ENCODE peak calls at places on chromosomes 11 and 22, in six cellular contexts. A, G, M, N, L and B are unnamed samples.

GRCh38 chr11:65102142-65103095 is 6.4 kb downstream of the VPS51 start:
- DNase-seq in A (no peak), G (peak), M (no peak), N (no peak), L (no peak), B (no peak)

GRCh38 chr11:32580967-32581366 is 2.7 kb upstream of the EIF3M start:
- DNase-seq in A (no peak), G (peak), M (no peak), N (peak), L (no peak), B (no peak)

GRCh38 chr22:50503475-50504145 is 3.9 kb downstream of the LMF2 start:
- DNase-seq in A (no peak), G (no peak), M (no peak), N (no peak), L (no peak), B (no peak)

GRCh38 chr11:123478352-123478986 is 48.4 kb downstream of the GRAMD1B start:
- DNase-seq in A (peak), G (peak), M (peak), N (peak), L (no peak), B (peak)

GRCh38 chr11:107606122-107606521 is 15.2 kb downstream of the ELMOD1 start:
- DNase-seq in A (no peak), G (no peak), M (no peak), N (no peak), L (no peak), B (no peak)

GRCh38 chr11:201936-202335 is 5.3 kb downstream of the BET1L start:
- DNase-seq in A (no peak), G (no peak), M (no peak), N (no peak), L (no peak), B (no peak)

GRCh38 chr11:13970986-13971385 is 8.5 kb downstream of the SPON1 start:
- DNase-seq in A (peak), G (peak), M (no peak), N (peak), L (no peak), B (peak)

GRCh38 chr22:40853330-40853729 is 3.1 kb downstream of the ST13 start:
- DNase-seq in A (no peak), G (peak), M (no peak), N (no peak), L (no peak), B (peak)

GRCh38 chr11:125371451-125371935 is 124.6 kb downstream of the FEZ1 start:
- DNase-seq in A (no peak), G (no peak), M (no peak), N (no peak), L (no peak), B (no peak)

GRCh38 chr11:59776210-59777066 is 21.3 kb downstream of the STX3 start:
- DNase-seq in A (peak), G (peak), M (no peak), N (peak), L (no peak), B (peak)

GRCh38 chr22:17348464-17349103 is 20.7 kb upstream of the CECR2 start:
- DNase-seq in A (no peak), G (no peak), M (no peak), N (no peak), L (no peak), B (no peak)

GRCh38 chr11:66268953-66269906 is 791 bp downstream of the RAB1B start:
- DNase-seq in A (peak), G (peak), M (peak), N (peak), L (no peak), B (peak)

GRCh38 chr11:299951-300735 is 817 bp upstream of the IFITM5 start:
- DNase-seq in A (no peak), G (peak), M (no peak), N (no peak), L (no peak), B (peak)

GRCh38 chr22:27613099-27614089 is 188.2 kb downstream of the MN1 start:
- DNase-seq in A (no peak), G (no peak), M (no peak), N (no peak), L (no peak), B (no peak)

GRCh38 chr11:15268598-15268997 is 153.9 kb downstream of the INSC start:
- DNase-seq in A (no peak), G (no peak), M (no peak), N (no peak), L (no peak), B (no peak)

GRCh38 chr22:35205956-35206355 is 51.3 kb upstream of the HMGXB4 start:
- DNase-seq in A (peak), G (peak), M (no peak), N (no peak), L (no peak), B (peak)

GRCh38 chr11:118939948-118940598 is 14.3 kb upstream of the BCL9L start:
- DNase-seq in A (no peak), G (peak), M (no peak), N (no peak), L (no peak), B (no peak)

GRCh38 chr11:104630352-104630751 is 267.9 kb downstream of the CASP12 start:
- DNase-seq in A (no peak), G (no peak), M (no peak), N (no peak), L (no peak), B (no peak)

GRCh38 chr22:28822930-28823481 is 22.6 kb upstream of the XBP1 start:
- DNase-seq in A (no peak), G (no peak), M (no peak), N (no peak), L (no peak), B (no peak)

GRCh38 chr22:23305321-23305910 is 125.1 kb downstream of the BCR start:
- DNase-seq in A (peak), G (peak), M (no peak), N (no peak), L (no peak), B (peak)

GRCh38 chr11:116221351-116221750 is 551.4 kb downstream of the BUD13 start:
- DNase-seq in A (no peak), G (no peak), M (no peak), N (no peak), L (no peak), B (no peak)

GRCh38 chr11:8252946-8253345 is 10.7 kb downstream of the LMO1 start:
- DNase-seq in A (no peak), G (no peak), M (no peak), N (no peak), L (no peak), B (no peak)

GRCh38 chr11:24963879-24964278 is 467.0 kb downstream of the LUZP2 start:
- DNase-seq in A (peak), G (peak), M (no peak), N (no peak), L (no peak), B (no peak)

GRCh38 chr11:124875401-124875800 is 10.2 kb downstream of the ROBO3 start:
- DNase-seq in A (no peak), G (no peak), M (no peak), N (no peak), L (no peak), B (no peak)

GRCh38 chr11:28303477-28304191 is 195.4 kb downstream of the METTL15 start:
- DNase-seq in A (no peak), G (peak), M (no peak), N (peak), L (no peak), B (peak)

GRCh38 chr22:30425616-30426394 is at the start of gene MTFP1:
- DNase-seq in A (peak), G (peak), M (no peak), N (peak), L (peak), B (peak)

GRCh38 chr11:7964261-7964660 is 986 bp downstream of the NLRP10 start:
- DNase-seq in A (no peak), G (no peak), M (no peak), N (no peak), L (no peak), B (no peak)

GRCh38 chr11:9748361-9748970 is 84.6 kb downstream of the SWAP70 start:
- DNase-seq in A (peak), G (peak), M (peak), N (peak), L (no peak), B (peak)

GRCh38 chr11:117482881-117483280 is 155.2 kb downstream of the CEP164 start:
- DNase-seq in A (no peak), G (no peak), M (no peak), N (no peak), L (no peak), B (no peak)

GRCh38 chr11:103892603-103893002 is 143.8 kb upstream of the DDI1 start:
- DNase-seq in A (peak), G (peak), M (no peak), N (peak), L (no peak), B (peak)

GRCh38 chr11:96246718-96247540 is 96.1 kb downstream of the MAML2 start:
- DNase-seq in A (peak), G (no peak), M (no peak), N (peak), L (no peak), B (peak)

GRCh38 chr11:102172127-102172848 is 62.0 kb downstream of the YAP1 start:
- DNase-seq in A (peak), G (peak), M (no peak), N (no peak), L (no peak), B (peak)

GRCh38 chr22:38310518-38311330 is 6.5 kb downstream of the CSNK1E start:
- DNase-seq in A (no peak), G (no peak), M (no peak), N (no peak), L (no peak), B (no peak)

GRCh38 chr11:16603890-16604783 is 134.3 kb upstream of the C11orf58 start:
- DNase-seq in A (peak), G (peak), M (no peak), N (no peak), L (peak), B (peak)

GRCh38 chr11:16605440-16605970 is 132.9 kb upstream of the C11orf58 start:
- DNase-seq in A (peak), G (peak), M (no peak), N (no peak), L (peak), B (peak)

GRCh38 chr11:16605971-16606783 is 132.3 kb upstream of the C11orf58 start:
- DNase-seq in A (peak), G (peak), M (peak), N (peak), L (peak), B (peak)

GRCh38 chr11:16604784-16605439 is 133.5 kb upstream of the C11orf58 start:
- DNase-seq in A (peak), G (peak), M (no peak), N (no peak), L (no peak), B (peak)

DNA sequence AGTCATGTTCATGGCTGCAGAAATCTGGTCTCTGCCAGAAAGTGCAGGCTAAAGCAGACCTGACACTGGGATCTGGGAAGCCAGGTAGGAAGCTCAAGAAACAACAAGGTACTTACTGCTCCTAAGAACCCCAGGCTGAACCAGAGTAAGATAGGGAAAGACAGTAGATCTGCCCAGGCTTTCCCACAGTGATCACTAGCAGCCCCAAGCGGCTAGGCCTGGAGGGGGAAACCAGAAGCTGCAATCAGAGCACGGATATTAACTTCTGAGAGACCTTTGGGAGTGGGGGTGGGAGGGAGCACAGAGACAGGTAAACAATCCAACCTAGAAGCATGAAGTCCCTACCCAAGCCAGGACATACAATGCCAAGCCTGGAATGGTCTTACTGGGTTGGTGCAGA is 135.2 kb upstream of the C11orf58 start:
- DNase-seq in A (no peak), G (no peak), M (no peak), N (no peak), L (peak), B (no peak)
- TF ChIP-seq CTCF in A (no peak), G (no peak), M (no peak), N (no peak), L (peak), B (no peak)

GRCh38 chr11:76719686-76720085 is 49.1 kb upstream of the LRRC32 start:
- DNase-seq in A (no peak), G (no peak), M (no peak), N (no peak), L (no peak), B (no peak)

GRCh38 chr11:76723142-76723541 is 52.6 kb upstream of the LRRC32 start:
- DNase-seq in A (no peak), G (no peak), M (no peak), N (no peak), L (no peak), B (no peak)

GRCh38 chr11:76724162-76724768 is 53.7 kb upstream of the LRRC32 start:
- DNase-seq in A (no peak), G (no peak), M (no peak), N (no peak), L (no peak), B (no peak)

GRCh38 chr11:76723548-76723947 is 53.0 kb upstream of the LRRC32 start:
- DNase-seq in A (no peak), G (no peak), M (no peak), N (no peak), L (no peak), B (no peak)

GRCh38 chr11:76721755-76722677 is 51.5 kb upstream of the LRRC32 start:
- DNase-seq in A (peak), G (peak), M (peak), N (peak), L (peak), B (peak)
- H3K4me3 ChIP-seq in A (no peak), G (no peak), M (no peak), N (no peak), L (no peak), B (no peak)

GRCh38 chr11:19735512-19735911 is 22.9 kb downstream of the NAV2 start:
- DNase-seq in A (peak), G (peak), M (no peak), N (no peak), L (no peak), B (peak)
- TF ChIP-seq CTCF in A (peak), G (peak), M (peak), N (no peak), L (peak), B (peak)

DNA sequence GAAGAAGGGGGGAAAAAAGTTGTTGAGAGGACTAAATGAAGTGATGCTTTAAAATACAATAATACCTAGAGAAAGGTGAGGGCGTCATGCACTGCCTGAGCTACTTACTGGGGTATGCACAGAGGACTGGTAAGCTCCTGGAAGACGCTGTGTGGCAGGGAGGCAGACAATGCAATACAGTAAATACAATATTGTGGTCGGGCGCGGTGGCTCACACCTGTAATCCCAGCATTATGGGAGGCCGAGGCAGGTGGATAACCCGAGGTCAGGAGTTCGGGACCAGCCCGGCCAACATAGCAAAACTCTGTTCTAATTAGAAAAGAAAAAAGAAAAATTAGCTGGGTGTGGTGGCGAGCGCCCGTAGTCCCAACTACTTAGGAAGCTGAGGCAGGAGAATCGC is 683 bp upstream of the SYTL2 start:
- DNase-seq in A (no peak), G (no peak), M (no peak), N (no peak), L (no peak), B (no peak)
- H3K4me3 ChIP-seq in A (peak), G (peak), M (peak), N (peak), L (peak), B (peak)

GRCh38 chr22:42910221-42910942 is 53.3 kb upstream of the ARFGAP3 start:
- DNase-seq in A (no peak), G (no peak), M (no peak), N (no peak), L (peak), B (no peak)
- TF ChIP-seq CTCF in A (no peak), G (no peak), M (no peak), N (no peak), L (peak), B (no peak)